ENCODE peak calls at places on chromosomes 11 and 22, in eight cellular contexts. T, L, O, F, P, D, Q and W are unnamed samples.

GRCh38 chr11:47533690-47534135 is 19.2 kb downstream of the CELF1 start:
- DNase-seq in T (no peak), L (no peak), O (no peak), F (no peak), P (no peak), D (no peak), Q (no peak), W (no peak)

GRCh38 chr22:24155597-24156145 is 25.6 kb upstream of the SUSD2 start:
- DNase-seq in T (peak; percentile 88), L (peak; percentile 47), O (peak; percentile 22), F (no peak), P (peak; percentile 24), D (no peak), Q (no peak), W (peak; percentile 40)

GRCh38 chr11:118114266-118114665 is 27.5 kb upstream of the SMIM35 start:
- DNase-seq in T (no peak), L (no peak), O (no peak), F (no peak), P (no peak), D (no peak), Q (no peak), W (no peak)

GRCh38 chr11:34840736-34841386 is 75.3 kb downstream of the APIP start:
- DNase-seq in T (no peak), L (no peak), O (peak; percentile 1), F (peak; percentile 28), P (peak; percentile 3), D (no peak), Q (no peak), W (no peak)

GRCh38 chr11:132904566-132904965 is 627.7 kb downstream of the OPCML start:
- DNase-seq in T (no peak), L (no peak), O (no peak), F (no peak), P (no peak), D (no peak), Q (no peak), W (no peak)

GRCh38 chr22:19394274-19395050 is 37.1 kb downstream of the HIRA start:
- DNase-seq in T (no peak), L (no peak), O (no peak), F (no peak), P (no peak), D (no peak), Q (no peak), W (no peak)

GRCh38 chr11:78551066-78551465 is 23.6 kb downstream of the NARS2 start:
- DNase-seq in T (no peak), L (no peak), O (no peak), F (no peak), P (no peak), D (no peak), Q (no peak), W (no peak)

GRCh38 chr22:31753005-31753633 is 700 bp upstream of the DEPDC5 start:
- DNase-seq in T (peak; percentile 47), L (no peak), O (no peak), F (no peak), P (no peak), D (no peak), Q (no peak), W (no peak)

GRCh38 chr11:12683857-12684256 is 9.6 kb downstream of the TEAD1 start:
- DNase-seq in T (no peak), L (no peak), O (no peak), F (no peak), P (no peak), D (no peak), Q (no peak), W (no peak)

GRCh38 chr11:81497202-81497804 is 1236.4 kb downstream of the FAM181B start:
- DNase-seq in T (no peak), L (peak; percentile 3), O (no peak), F (no peak), P (no peak), D (no peak), Q (no peak), W (no peak)